ENCODE peak calls at places on chromosomes 4 and X, in seven cellular contexts. B is HCT116, F is thyroid gland, N is IMR-90, E is prostate gland, O is Peyer's patch, K is mammary epithelial cell. S is an unnamed sample.
A peak's percentile ranks its signal among the peaks of the same experiment; 100 is the strongest.

GRCh38 chrX:135194684-135195083 is 23.5 kb upstream of the CT55 start:
- DNase-seq in K (no peak), F (no peak), E (no peak), N (no peak), O (no peak), B (no peak), S (no peak)

GRCh38 chr4:137443031-137443800 is 89.1 kb downstream of the PCDH18 start:
- DNase-seq in N (no peak), F (no peak), O (no peak), K (no peak), E (no peak), B (no peak), S (no peak)

GRCh38 chrX:22105231-22105630 is 73.1 kb downstream of the PHEX start:
- DNase-seq in N (peak; percentile 55), O (no peak), B (no peak), F (no peak), E (no peak), K (no peak), S (no peak)

GRCh38 chr4:81214518-81215218 is 354 bp downstream of the PRKG2 start:
- DNase-seq in B (no peak), K (peak; percentile 41), O (no peak), E (no peak), N (peak; percentile 25), F (no peak), S (no peak)

GRCh38 chr4:169229571-169230028 is 41.2 kb downstream of the SH3RF1 start:
- DNase-seq in F (peak; percentile 23), E (no peak), N (peak; percentile 96), O (no peak), B (peak; percentile 94), K (peak; percentile 88), S (no peak)

GRCh38 chrX:139889760-139890159 is 43.1 kb downstream of the ATP11C start:
- DNase-seq in E (no peak), N (peak; percentile 31), K (peak; percentile 18), O (no peak), F (no peak), B (no peak), S (no peak)

GRCh38 chr4:2793578-2793919 is 664 bp downstream of the SH3BP2 start:
- DNase-seq in F (peak; percentile 42), K (no peak), O (no peak), E (no peak), B (peak; percentile 12), N (peak; percentile 57), S (no peak)

GRCh38 chr4:147057631-147057980 is 111.9 kb upstream of the TTC29 start:
- DNase-seq in N (peak; percentile 41), K (peak; percentile 20), F (no peak), B (no peak), O (no peak), E (no peak), S (no peak)

GRCh38 chrX:106726485-106727437 is at the start of gene RNF128:
- DNase-seq in F (peak; percentile 72), K (peak; percentile 62), O (no peak), E (peak; percentile 43), N (peak; percentile 26), B (peak; percentile 70), S (no peak)

GRCh38 chr4:70715097-70715496 is 6.7 kb upstream of the RUFY3 start:
- DNase-seq in B (no peak), O (no peak), K (no peak), F (no peak), E (no peak), N (peak; percentile 52), S (no peak)

GRCh38 chr4:74934822-74935326 is 2.0 kb downstream of the PARM1 start:
- DNase-seq in B (no peak), F (peak; percentile 23), N (no peak), O (no peak), K (no peak), E (no peak), S (no peak)

GRCh38 chr4:10552591-10553280 is 95.5 kb upstream of the ZNF518B start:
- DNase-seq in E (no peak), K (no peak), B (no peak), F (no peak), O (no peak), N (no peak), S (no peak)

GRCh38 chrX:69136546-69137331 is 28.5 kb downstream of the PJA1 start:
- DNase-seq in N (no peak), K (no peak), E (no peak), F (peak; percentile 70), O (no peak), B (no peak), S (no peak)

GRCh38 chrX:69137911-69138310 is 27.3 kb downstream of the PJA1 start:
- DNase-seq in B (no peak), O (no peak), K (no peak), N (no peak), E (no peak), F (no peak), S (no peak)

GRCh38 chrX:69130448-69130847 is 34.8 kb downstream of the PJA1 start:
- DNase-seq in K (no peak), F (no peak), E (no peak), N (no peak), B (no peak), O (no peak), S (no peak)

GRCh38 chrX:69137371-69137881 is 27.8 kb downstream of the PJA1 start:
- DNase-seq in N (peak; percentile 75), B (no peak), E (no peak), O (no peak), K (no peak), F (peak; percentile 32), S (no peak)

GRCh38 chrX:69133561-69134542 is 31.4 kb downstream of the PJA1 start:
- DNase-seq in E (peak; percentile 4), B (peak; percentile 72), K (peak; percentile 61), F (peak; percentile 65), N (peak; percentile 69), O (no peak), S (no peak)
- TF ChIP-seq CTCF in E (peak; percentile 16), B (peak; percentile 67), K (peak; percentile 58), F (peak; percentile 70), N (peak; percentile 55), O (no peak), S (peak; percentile 63)

GRCh38 chr4:68582339-68582717 is 6.2 kb upstream of the UGT2B17 start:
- DNase-seq in B (no peak), E (no peak), O (no peak), N (no peak), F (no peak), K (no peak), S (no peak)
- H3K27ac ChIP-seq in B (no peak overlapping the region), E (no peak overlapping the region), O (no peak overlapping the region), N (no peak overlapping the region), F (no peak overlapping the region), K (no peak overlapping the region), S (peak overlapping the region; percentile 52)

GRCh38 chr4:49221209-49221608 is 235.1 kb downstream of the CWH43 start:
- DNase-seq in F (no peak), K (no peak), B (no peak), N (no peak), E (no peak), O (no peak), S (no peak)
- H3K9me3 ChIP-seq in F (no peaks in the 10 kb centered on the region), K (peaks cover 42% of the 10 kb centered on the region), B (peaks cover 27% of the 10 kb centered on the region), N (peaks cover 30% of the 10 kb centered on the region), E (no peaks in the 10 kb centered on the region), O (no peaks in the 10 kb centered on the region), S (peaks cover 4% of the 10 kb centered on the region)

GRCh38 chr4:111605111-111605510 is 540.1 kb upstream of the FAM241A start:
- DNase-seq in E (no peak), K (peak; percentile 14), F (no peak), B (no peak), N (no peak), O (no peak), S (no peak)

GRCh38 chr4:111601671-111602070 is 543.6 kb upstream of the FAM241A start:
- DNase-seq in E (no peak), O (no peak), N (peak; percentile 5), F (no peak), B (no peak), K (no peak), S (no peak)

GRCh38 chr4:111602848-111603247 is 542.4 kb upstream of the FAM241A start:
- DNase-seq in O (no peak), E (no peak), K (no peak), B (peak; percentile 21), N (peak; percentile 28), F (no peak), S (no peak)
- TF ChIP-seq CTCF in O (no peak), E (no peak), K (peak; percentile 28), B (peak; percentile 55), N (peak; percentile 45), F (no peak), S (no peak)

GRCh38 chr4:1022051-1022738 is 10.8 kb downstream of the FGFRL1 start:
- DNase-seq in K (no peak), F (no peak), N (no peak), O (no peak), B (no peak), E (no peak), S (no peak)
- H3K27ac ChIP-seq in K (no peak overlapping the region), F (no peak overlapping the region), N (no peak overlapping the region), O (no peak overlapping the region), B (no peak overlapping the region), E (no peak overlapping the region), S (no peak overlapping the region)

GRCh38 chr4:4791299-4791798 is 68.1 kb upstream of the MSX1 start:
- DNase-seq in B (no peak), N (peak; percentile 8), F (no peak), O (no peak), K (no peak), E (no peak), S (no peak)
- H3K9me3 ChIP-seq in B (peaks cover 8% of the 10 kb centered on the region), N (peaks cover 6% of the 10 kb centered on the region), F (no peaks in the 10 kb centered on the region), O (no peaks in the 10 kb centered on the region), K (no peaks in the 10 kb centered on the region), E (no peaks in the 10 kb centered on the region), S (no peaks in the 10 kb centered on the region)

GRCh38 chrX:80246273-80246672 is 174.0 kb upstream of the TENT5D start:
- DNase-seq in F (no peak), K (no peak), B (no peak), O (no peak), E (no peak), N (no peak), S (no peak)
- TF ChIP-seq CTCF in F (no peak), K (no peak), B (no peak), O (no peak), E (no peak), N (no peak), S (no peak)